ENCODE peak calls at places on chromosomes 3 and 15, in nine cellular contexts. One of them, this sample, is unnamed.

GRCh38 chr15:69881760-69882159 is 216.0 kb downstream of the TLE3 start:
- DNase-seq in mesothelial cell of epicardium: no peak
- DNase-seq in smooth muscle cell of the brain vasculature: no peak
- DNase-seq in NCI-H2171 treated with DMSO at 0.1 percent for 48 hours: peak
- DNase-seq in left cardiac atrium: no peak
- DNase-seq in right cardiac atrium: no peak
- DNase-seq in left ventricle myocardium superior: no peak
- DNase-seq in cardiac muscle cell: no peak
- DNase-seq in WERI-Rb-1: no peak
- DNase-seq in this sample: peak

GRCh38 chr3:126985143-126985985 is 2.4 kb downstream of the PLXNA1 start:
- DNase-seq in smooth muscle cell of the brain vasculature: no peak
- DNase-seq in WERI-Rb-1: no peak
- DNase-seq in left ventricle myocardium superior: no peak
- DNase-seq in NCI-H2171 treated with DMSO at 0.1 percent for 48 hours: no peak
- DNase-seq in right cardiac atrium: no peak
- DNase-seq in mesothelial cell of epicardium: no peak
- DNase-seq in cardiac muscle cell: no peak
- DNase-seq in left cardiac atrium: no peak
- DNase-seq in this sample: no peak

GRCh38 chr3:82157952-82158351 is 396.5 kb upstream of the GBE1 start:
- DNase-seq in NCI-H2171 treated with DMSO at 0.1 percent for 48 hours: no peak
- DNase-seq in right cardiac atrium: no peak
- DNase-seq in smooth muscle cell of the brain vasculature: peak
- DNase-seq in mesothelial cell of epicardium: no peak
- DNase-seq in left cardiac atrium: no peak
- DNase-seq in left ventricle myocardium superior: no peak
- DNase-seq in cardiac muscle cell: peak
- DNase-seq in WERI-Rb-1: no peak
- DNase-seq in this sample: no peak

GRCh38 chr3:177596822-177597271 is 399.6 kb upstream of the TBL1XR1 start:
- DNase-seq in mesothelial cell of epicardium: no peak
- DNase-seq in NCI-H2171 treated with DMSO at 0.1 percent for 48 hours: no peak
- DNase-seq in WERI-Rb-1: no peak
- DNase-seq in left cardiac atrium: no peak
- DNase-seq in cardiac muscle cell: peak
- DNase-seq in left ventricle myocardium superior: no peak
- DNase-seq in right cardiac atrium: no peak
- DNase-seq in smooth muscle cell of the brain vasculature: no peak
- DNase-seq in this sample: peak

GRCh38 chr3:30496496-30496966 is 109.9 kb upstream of the TGFBR2 start:
- DNase-seq in NCI-H2171 treated with DMSO at 0.1 percent for 48 hours: no peak
- DNase-seq in smooth muscle cell of the brain vasculature: no peak
- DNase-seq in mesothelial cell of epicardium: no peak
- DNase-seq in left ventricle myocardium superior: no peak
- DNase-seq in cardiac muscle cell: peak
- DNase-seq in right cardiac atrium: peak
- DNase-seq in left cardiac atrium: peak
- DNase-seq in WERI-Rb-1: no peak
- DNase-seq in this sample: no peak

GRCh38 chr3:18556001-18556408 is 130.9 kb upstream of the SATB1 start:
- DNase-seq in left cardiac atrium: no peak
- DNase-seq in right cardiac atrium: no peak
- DNase-seq in cardiac muscle cell: no peak
- DNase-seq in NCI-H2171 treated with DMSO at 0.1 percent for 48 hours: peak
- DNase-seq in WERI-Rb-1: no peak
- DNase-seq in left ventricle myocardium superior: no peak
- DNase-seq in smooth muscle cell of the brain vasculature: no peak
- DNase-seq in mesothelial cell of epicardium: no peak
- DNase-seq in this sample: no peak

GRCh38 chr3:197030379-197031314 is 1.0 kb upstream of the MELTF start:
- DNase-seq in right cardiac atrium: peak
- DNase-seq in NCI-H2171 treated with DMSO at 0.1 percent for 48 hours: no peak
- DNase-seq in cardiac muscle cell: no peak
- DNase-seq in left ventricle myocardium superior: no peak
- DNase-seq in left cardiac atrium: no peak
- DNase-seq in mesothelial cell of epicardium: no peak
- DNase-seq in smooth muscle cell of the brain vasculature: no peak
- DNase-seq in WERI-Rb-1: no peak
- DNase-seq in this sample: no peak

GRCh38 chr3:119175869-119176756 is 2.7 kb downstream of the UPK1B start:
- DNase-seq in right cardiac atrium: peak
- DNase-seq in cardiac muscle cell: peak
- DNase-seq in left ventricle myocardium superior: no peak
- DNase-seq in left cardiac atrium: peak
- DNase-seq in mesothelial cell of epicardium: no peak
- DNase-seq in WERI-Rb-1: no peak
- DNase-seq in smooth muscle cell of the brain vasculature: no peak
- DNase-seq in NCI-H2171 treated with DMSO at 0.1 percent for 48 hours: no peak
- DNase-seq in this sample: no peak

GRCh38 chr15:67720556-67721175 is 104.6 kb upstream of the SKOR1 start:
- DNase-seq in left cardiac atrium: no peak
- DNase-seq in right cardiac atrium: no peak
- DNase-seq in NCI-H2171 treated with DMSO at 0.1 percent for 48 hours: no peak
- DNase-seq in cardiac muscle cell: no peak
- DNase-seq in mesothelial cell of epicardium: no peak
- DNase-seq in WERI-Rb-1: no peak
- DNase-seq in left ventricle myocardium superior: no peak
- DNase-seq in smooth muscle cell of the brain vasculature: no peak
- DNase-seq in this sample: no peak

GRCh38 chr15:90883526-90883931 is 775 bp upstream of the FES start:
- DNase-seq in smooth muscle cell of the brain vasculature: no peak
- DNase-seq in left cardiac atrium: no peak
- DNase-seq in WERI-Rb-1: no peak
- DNase-seq in mesothelial cell of epicardium: no peak
- DNase-seq in NCI-H2171 treated with DMSO at 0.1 percent for 48 hours: no peak
- DNase-seq in cardiac muscle cell: no peak
- DNase-seq in left ventricle myocardium superior: no peak
- DNase-seq in right cardiac atrium: peak
- DNase-seq in this sample: no peak

GRCh38 chr3:17678116-17678741 is 64.2 kb downstream of the TBC1D5 start:
- DNase-seq in NCI-H2171 treated with DMSO at 0.1 percent for 48 hours: no peak
- DNase-seq in mesothelial cell of epicardium: no peak
- DNase-seq in smooth muscle cell of the brain vasculature: no peak
- DNase-seq in cardiac muscle cell: peak
- DNase-seq in right cardiac atrium: no peak
- DNase-seq in WERI-Rb-1: no peak
- DNase-seq in left cardiac atrium: no peak
- DNase-seq in left ventricle myocardium superior: no peak
- DNase-seq in this sample: no peak

GRCh38 chr3:9886328-9886727 is 4.1 kb upstream of the JAGN1 start:
- DNase-seq in smooth muscle cell of the brain vasculature: no peak
- DNase-seq in cardiac muscle cell: no peak
- DNase-seq in WERI-Rb-1: no peak
- DNase-seq in left cardiac atrium: no peak
- DNase-seq in left ventricle myocardium superior: no peak
- DNase-seq in right cardiac atrium: no peak
- DNase-seq in mesothelial cell of epicardium: no peak
- DNase-seq in NCI-H2171 treated with DMSO at 0.1 percent for 48 hours: no peak
- DNase-seq in this sample: no peak

GRCh38 chr15:74648051-74648622 is 32.5 kb downstream of the CLK3 start:
- DNase-seq in cardiac muscle cell: no peak
- DNase-seq in left ventricle myocardium superior: no peak
- DNase-seq in smooth muscle cell of the brain vasculature: no peak
- DNase-seq in NCI-H2171 treated with DMSO at 0.1 percent for 48 hours: no peak
- DNase-seq in right cardiac atrium: no peak
- DNase-seq in WERI-Rb-1: no peak
- DNase-seq in mesothelial cell of epicardium: no peak
- DNase-seq in left cardiac atrium: no peak
- DNase-seq in this sample: no peak

GRCh38 chr3:181567446-181568075 is 144.2 kb upstream of the SOX2 start:
- DNase-seq in left cardiac atrium: no peak
- DNase-seq in right cardiac atrium: no peak
- DNase-seq in smooth muscle cell of the brain vasculature: no peak
- DNase-seq in WERI-Rb-1: no peak
- DNase-seq in mesothelial cell of epicardium: no peak
- DNase-seq in NCI-H2171 treated with DMSO at 0.1 percent for 48 hours: no peak
- DNase-seq in left ventricle myocardium superior: no peak
- DNase-seq in cardiac muscle cell: no peak
- DNase-seq in this sample: no peak

GRCh38 chr15:71889947-71890346 is 79.6 kb downstream of the NR2E3 start:
- DNase-seq in smooth muscle cell of the brain vasculature: no peak
- DNase-seq in mesothelial cell of epicardium: no peak
- DNase-seq in WERI-Rb-1: no peak
- DNase-seq in right cardiac atrium: no peak
- DNase-seq in NCI-H2171 treated with DMSO at 0.1 percent for 48 hours: no peak
- DNase-seq in left ventricle myocardium superior: no peak
- DNase-seq in left cardiac atrium: no peak
- DNase-seq in cardiac muscle cell: no peak
- DNase-seq in this sample: no peak

GRCh38 chr3:171347017-171347979 is 112.9 kb downstream of the TNIK start:
- DNase-seq in smooth muscle cell of the brain vasculature: no peak
- DNase-seq in WERI-Rb-1: no peak
- DNase-seq in mesothelial cell of epicardium: no peak
- DNase-seq in NCI-H2171 treated with DMSO at 0.1 percent for 48 hours: no peak
- DNase-seq in cardiac muscle cell: peak
- DNase-seq in left ventricle myocardium superior: no peak
- DNase-seq in right cardiac atrium: no peak
- DNase-seq in left cardiac atrium: no peak
- DNase-seq in this sample: no peak

GRCh38 chr3:9647450-9647849 is 1.9 kb upstream of the MTMR14 start:
- DNase-seq in left ventricle myocardium superior: no peak
- DNase-seq in smooth muscle cell of the brain vasculature: no peak
- DNase-seq in WERI-Rb-1: no peak
- DNase-seq in left cardiac atrium: no peak
- DNase-seq in cardiac muscle cell: no peak
- DNase-seq in right cardiac atrium: no peak
- DNase-seq in mesothelial cell of epicardium: no peak
- DNase-seq in NCI-H2171 treated with DMSO at 0.1 percent for 48 hours: no peak
- DNase-seq in this sample: no peak

GRCh38 chr15:40470423-40471104 is at the start of gene CHST14:
- DNase-seq in mesothelial cell of epicardium: peak
- DNase-seq in left cardiac atrium: peak
- DNase-seq in NCI-H2171 treated with DMSO at 0.1 percent for 48 hours: peak
- DNase-seq in cardiac muscle cell: peak
- DNase-seq in WERI-Rb-1: peak
- DNase-seq in smooth muscle cell of the brain vasculature: no peak
- DNase-seq in left ventricle myocardium superior: peak
- DNase-seq in right cardiac atrium: peak
- DNase-seq in this sample: peak

This sample was measured in thyroid gland.